ENCODE peak calls at places on chromosomes 7 and 10, in ten cellular contexts. B is cardiac muscle cell, O is PC-9, U is transverse colon, T is lower leg skin, Y is HCT116, X is left lung, M is suprapubic skin, A is upper lobe of left lung, R is GM10248. P is an unnamed sample.

GRCh38 chr10:28282341-28282740 is 20.5 kb downstream of the MPP7 start:
- DNase-seq in Y (no peak), T (no peak), R (no peak), M (no peak), O (no peak), X (no peak), U (no peak), B (no peak), A (no peak), P (no peak)

GRCh38 chr10:11891776-11892486 is 68.8 kb downstream of the PROSER2 start:
- DNase-seq in U (no peak), X (peak), A (no peak), B (no peak), Y (no peak), T (no peak), O (no peak), R (no peak), M (no peak), P (no peak)

GRCh38 chr10:132057191-132057681 is 8.5 kb upstream of the JAKMIP3 start:
- DNase-seq in B (no peak), R (no peak), X (peak), Y (no peak), U (no peak), M (no peak), O (no peak), T (no peak), A (peak), P (no peak)

GRCh38 chr7:108448777-108449576 is 7.3 kb downstream of the NRCAM start:
- DNase-seq in Y (no peak), B (no peak), O (no peak), R (no peak), T (no peak), X (no peak), M (no peak), U (no peak), A (no peak), P (no peak)

GRCh38 chr10:22250897-22251605 is 33.2 kb upstream of the EBLN1 start:
- DNase-seq in R (no peak), X (no peak), Y (no peak), U (no peak), A (no peak), B (peak), M (no peak), O (no peak), T (no peak), P (no peak)

GRCh38 chr10:78656397-78656796 is 412.4 kb upstream of the ZMIZ1 start:
- DNase-seq in X (peak), T (no peak), O (no peak), Y (no peak), A (no peak), M (no peak), U (no peak), B (no peak), R (no peak), P (no peak)

GRCh38 chr7:87216701-87217508 is 2.6 kb downstream of the TMEM243 start:
- DNase-seq in O (no peak), X (no peak), U (peak), T (no peak), Y (no peak), A (no peak), B (no peak), M (no peak), R (peak), P (no peak)

GRCh38 chr10:31836569-31837406 is 91.8 kb downstream of the ARHGAP12 start:
- DNase-seq in M (no peak), X (no peak), T (no peak), A (no peak), R (peak), Y (peak), O (peak), U (no peak), B (peak), P (no peak)

GRCh38 chr10:90856964-90857634 is 740 bp downstream of the HTR7 start:
- DNase-seq in Y (no peak), R (no peak), T (no peak), A (peak), O (no peak), B (no peak), X (peak), U (no peak), M (no peak), P (no peak)

GRCh38 chr7:142873871-142874270 is 11.7 kb downstream of the TRPV6 start:
- DNase-seq in Y (no peak), U (no peak), B (no peak), M (peak), A (no peak), T (no peak), O (no peak), X (no peak), R (no peak), P (no peak)

GRCh38 chr10:122688293-122688989 is 11.2 kb downstream of the C10orf120 start:
- DNase-seq in X (no peak), U (no peak), A (no peak), M (no peak), Y (no peak), T (no peak), R (no peak), B (peak), O (peak), P (no peak)

GRCh38 chr7:148732862-148733261 is 34.2 kb downstream of the CUL1 start:
- DNase-seq in Y (no peak), T (no peak), R (no peak), A (no peak), B (no peak), U (no peak), X (no peak), M (no peak), O (no peak), P (no peak)

GRCh38 chr10:78634835-78635234 is 433.9 kb upstream of the ZMIZ1 start:
- DNase-seq in B (peak), X (no peak), R (no peak), Y (no peak), M (no peak), T (peak), O (peak), U (no peak), A (no peak), P (no peak)

GRCh38 chr7:33334349-33334748 is 205.0 kb downstream of the BBS9 start:
- DNase-seq in O (no peak), Y (peak), T (no peak), U (no peak), M (no peak), R (no peak), B (peak), X (no peak), A (no peak), P (no peak)

GRCh38 chr7:55203300-55203699 is 161.8 kb upstream of the LANCL2 start:
- DNase-seq in T (no peak), O (no peak), U (no peak), A (no peak), Y (no peak), R (no peak), B (no peak), M (no peak), X (no peak), P (no peak)

GRCh38 chr7:55198634-55199366 is 166.3 kb upstream of the LANCL2 start:
- DNase-seq in Y (no peak), O (no peak), X (no peak), R (no peak), U (no peak), T (no peak), A (no peak), B (no peak), M (no peak), P (no peak)

GRCh38 chr7:55202150-55202913 is 162.8 kb upstream of the LANCL2 start:
- DNase-seq in B (no peak), T (no peak), X (no peak), R (no peak), O (no peak), U (no peak), M (no peak), Y (no peak), A (no peak), P (no peak)

GRCh38 chr7:55199418-55199817 is 165.7 kb upstream of the LANCL2 start:
- DNase-seq in X (no peak), U (no peak), A (no peak), Y (no peak), R (no peak), B (no peak), O (no peak), T (no peak), M (no peak), P (no peak)

GRCh38 chr7:55200441-55200840 is 164.7 kb upstream of the LANCL2 start:
- DNase-seq in M (no peak), X (no peak), B (no peak), R (no peak), A (no peak), U (no peak), T (no peak), O (no peak), Y (no peak), P (no peak)
- TF ChIP-seq CTCF in M (no peak), X (no peak), B (no peak), R (no peak), A (no peak), U (no peak), T (no peak), O (no peak), Y (no peak), P (no peak)

GRCh38 chr7:20218261-20218660 is 1.1 kb upstream of the MACC1 start:
- DNase-seq in M (no peak), Y (no peak), T (no peak), O (no peak), R (no peak), X (no peak), A (no peak), U (no peak), B (no peak), P (no peak)

GRCh38 chr7:20219446-20220292 is 2.5 kb upstream of the MACC1 start:
- DNase-seq in M (no peak), A (no peak), T (peak), O (peak), X (peak), R (peak), B (peak), Y (no peak), U (peak), P (no peak)

GRCh38 chr7:20219062-20219445 is 1.9 kb upstream of the MACC1 start:
- DNase-seq in T (no peak), U (no peak), X (no peak), B (no peak), Y (no peak), M (no peak), A (no peak), O (no peak), R (no peak), P (no peak)

GRCh38 chr7:20216637-20217036 is 547 bp downstream of the MACC1 start:
- DNase-seq in M (no peak), Y (no peak), U (no peak), X (no peak), R (no peak), A (no peak), T (no peak), O (no peak), B (no peak), P (no peak)

DNA sequence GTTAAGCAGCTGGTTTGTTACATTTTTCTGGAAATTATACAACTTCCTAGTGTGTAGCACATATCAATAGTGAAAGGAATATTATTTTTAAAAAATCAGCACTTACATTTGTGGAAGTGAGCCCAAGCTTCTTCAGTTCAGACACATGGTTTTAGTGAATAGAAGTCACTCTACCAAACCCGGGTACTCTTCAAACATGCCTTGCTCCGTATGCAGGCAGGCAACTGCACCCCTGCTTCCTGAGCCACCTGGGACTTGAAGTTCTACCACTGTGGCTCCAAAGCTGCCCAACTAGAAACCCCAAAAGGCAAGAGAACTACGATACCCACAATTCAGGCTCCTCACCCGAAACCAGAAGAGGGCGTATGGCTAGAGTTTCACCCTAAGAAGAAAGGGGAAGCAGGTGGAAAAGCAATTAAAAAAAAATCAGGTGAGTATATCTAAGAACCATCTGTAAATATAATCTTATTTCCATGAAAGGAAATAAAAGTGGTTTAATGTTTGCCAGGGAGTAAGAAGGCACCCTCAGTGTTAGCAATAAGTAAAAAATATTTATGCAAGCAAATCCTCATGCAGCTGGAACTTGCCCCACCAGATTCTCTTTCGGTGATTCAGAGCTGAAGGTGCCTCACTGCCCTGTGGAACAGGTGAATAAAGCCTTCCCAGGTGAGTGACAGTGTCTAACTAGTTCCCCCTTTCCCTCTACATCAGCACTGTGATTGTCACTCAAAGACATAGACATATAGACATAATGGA is at the start of gene MACC1:
- DNase-seq in Y (peak), B (no peak), R (peak), A (no peak), M (no peak), O (peak), T (peak), U (peak), X (peak), P (no peak)
- TF ChIP-seq CTCF in Y (peak), B (no peak), R (peak), A (peak), M (no peak), O (peak), T (no peak), U (peak), X (peak), P (no peak)

DNA sequence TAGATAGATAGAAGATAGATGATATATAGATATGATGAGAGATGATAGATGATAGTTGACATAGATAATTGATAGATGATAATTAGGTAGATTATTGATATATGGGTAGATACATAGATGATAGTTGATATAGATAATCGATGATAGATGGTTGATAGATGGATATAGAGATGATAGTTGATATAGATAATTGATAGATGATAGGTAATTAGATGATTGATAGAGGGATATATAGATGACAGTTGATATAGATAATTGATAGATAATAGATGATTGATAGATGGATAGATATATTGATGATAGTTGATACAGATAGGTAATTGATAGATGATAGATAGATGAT is 72.3 kb downstream of the PRR15 start:
- DNase-seq in T (no peak), R (no peak), O (no peak), A (no peak), U (no peak), M (no peak), X (no peak), B (no peak), Y (no peak), P (no peak)
- TF ChIP-seq CTCF in T (no peak), R (no peak), O (peak), A (no peak), U (no peak), M (no peak), X (no peak), B (no peak), Y (no peak), P (peak)

GRCh38 chr10:96842896-96843723 is 11.0 kb downstream of the LCOR start:
- DNase-seq in M (no peak), A (no peak), O (peak), T (no peak), X (no peak), U (no peak), R (no peak), Y (no peak), B (peak), P (no peak)
- TF ChIP-seq CTCF in M (no peak), A (no peak), O (no peak), T (no peak), X (no peak), U (no peak), R (no peak), Y (no peak), B (no peak), P (no peak)

DNA sequence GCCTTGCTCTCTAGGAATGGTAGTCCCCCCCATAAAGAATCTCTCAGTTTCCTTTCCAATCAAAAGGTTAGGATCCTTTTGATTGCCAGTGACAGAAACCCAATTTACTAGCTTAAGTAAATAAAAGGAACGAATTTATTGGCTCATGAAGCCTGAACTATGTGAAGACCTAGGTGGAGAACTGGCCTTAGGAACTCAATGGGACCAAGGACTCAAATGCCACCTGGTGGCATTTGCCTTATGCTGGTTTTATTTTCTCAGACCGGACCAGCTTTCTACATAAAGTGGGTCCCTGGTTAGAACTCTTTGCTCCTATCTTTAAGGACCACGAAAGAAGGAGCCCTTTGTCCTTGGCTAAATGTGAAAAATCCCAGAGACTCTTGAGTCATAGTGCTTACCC is 25.4 kb downstream of the CFTR start:
- DNase-seq in B (no peak), X (no peak), T (no peak), U (no peak), A (no peak), O (no peak), Y (no peak), R (no peak), M (no peak), P (no peak)
- TF ChIP-seq CTCF in B (no peak), X (no peak), T (no peak), U (no peak), A (no peak), O (no peak), Y (peak), R (no peak), M (no peak), P (no peak)